ENCODE peak calls at places on chromosomes 4 and X, in five cellular contexts. O is suprapubic skin, H is endothelial cell of umbilical vein, P is prostate gland, Q is stomach. D is an unnamed sample.

GRCh38 chr4:123259676-123260428 is 136.7 kb upstream of the SPRY1 start:
- DNase-seq in O (no peak), H (no peak), P (no peak), Q (no peak), D (no peak)

GRCh38 chr4:184921456-184921855 is 95.7 kb upstream of the ACSL1 start:
- DNase-seq in O (no peak), H (no peak), P (no peak), Q (no peak), D (no peak)

GRCh38 chr4:78644744-78645330 is 93.3 kb downstream of the ANXA3 start:
- DNase-seq in O (no peak), H (peak; percentile 90), P (peak; percentile 26), Q (peak; percentile 63), D (no peak)

GRCh38 chrX:129755779-129756650 is 17.2 kb downstream of the XPNPEP2 start:
- DNase-seq in O (no peak), H (no peak), P (no peak), Q (no peak), D (no peak)

GRCh38 chr4:101954351-101954750 is 163.8 kb downstream of the BANK1 start:
- DNase-seq in O (no peak), H (peak; percentile 5), P (no peak), Q (no peak), D (no peak)

GRCh38 chr4:107718351-107718965 is 1.6 kb downstream of the PAPSS1 start:
- DNase-seq in O (no peak), H (no peak), P (no peak), Q (no peak), D (no peak)

GRCh38 chr4:128810331-128810870 is 901 bp downstream of the JADE1 start:
- DNase-seq in O (peak; percentile 74), H (no peak), P (peak; percentile 41), Q (peak; percentile 32), D (no peak)

GRCh38 chr4:82611982-82612381 is 50.2 kb upstream of the TMEM150C start:
- DNase-seq in O (no peak), H (no peak), P (no peak), Q (no peak), D (no peak)

GRCh38 chrX:101057095-101057714 is 5.3 kb upstream of the TRMT2B start:
- DNase-seq in O (no peak), H (peak; percentile 88), P (no peak), Q (no peak), D (no peak)

GRCh38 chrX:41273638-41274037 is 60.3 kb upstream of the DDX3X start:
- DNase-seq in O (no peak), H (no peak), P (no peak), Q (no peak), D (no peak)

GRCh38 chr4:163922302-163922701 is 427.8 kb downstream of the TMA16 start:
- DNase-seq in O (no peak), H (no peak), P (no peak), Q (no peak), D (no peak)

GRCh38 chr4:183971938-183972490 is 66.9 kb downstream of the STOX2 start:
- DNase-seq in O (no peak), H (no peak), P (no peak), Q (no peak), D (no peak)

DNA sequence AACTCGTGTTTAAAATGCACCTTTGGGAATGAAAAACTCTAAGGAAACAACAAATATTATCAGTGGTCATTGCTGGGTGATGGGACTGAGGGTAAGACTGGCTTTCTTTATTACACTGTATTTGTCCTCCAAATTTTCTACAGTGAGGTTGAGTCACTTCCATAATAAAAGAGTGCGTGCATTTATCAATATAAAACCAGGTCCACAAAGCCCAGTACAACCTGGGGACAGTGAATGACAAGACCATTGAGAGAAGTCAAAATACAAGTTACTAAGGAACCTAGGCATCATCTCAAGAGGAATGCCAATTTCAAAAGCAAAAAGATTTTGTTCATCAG is 76.4 kb downstream of the MAGED4 start:
- DNase-seq in O (no peak), H (no peak), P (no peak), Q (no peak), D (no peak)
- TF ChIP-seq POLR2A in O (no peak), H (no peak), P (no peak), Q (no peak), D (no peak)

GRCh38 chrX:119481218-119481875 is 13.1 kb downstream of the SLC25A5 start:
- DNase-seq in O (no peak), H (no peak), P (no peak), Q (peak; percentile 84), D (no peak)

GRCh38 chrX:119478504-119478903 is 10.3 kb downstream of the SLC25A5 start:
- DNase-seq in O (no peak), H (no peak), P (no peak), Q (no peak), D (no peak)

GRCh38 chrX:119477812-119478232 is 9.6 kb downstream of the SLC25A5 start:
- DNase-seq in O (no peak), H (no peak), P (no peak), Q (peak; percentile 42), D (no peak)

GRCh38 chrX:119482041-119482440 is 13.8 kb downstream of the SLC25A5 start:
- DNase-seq in O (no peak), H (no peak), P (no peak), Q (no peak), D (no peak)

DNA sequence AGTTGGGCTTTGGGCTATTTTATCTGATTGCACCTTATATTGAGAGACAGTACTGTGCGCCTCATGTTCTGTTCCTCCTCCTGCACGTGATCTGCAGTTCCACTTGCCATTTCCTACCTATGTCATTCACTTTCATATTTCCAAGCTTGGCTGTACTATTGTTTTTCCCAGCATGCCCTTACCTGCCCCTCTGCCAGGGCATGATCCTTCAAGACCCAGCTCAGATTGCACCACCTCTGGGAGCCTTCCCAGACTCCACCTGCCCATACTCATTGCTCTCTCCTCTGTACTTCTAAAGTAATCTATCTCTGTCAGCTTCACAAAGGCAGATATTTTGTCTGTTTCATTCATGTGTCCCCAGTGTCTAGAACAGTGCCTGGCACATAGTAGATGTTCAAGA is 11.6 kb downstream of the SLC25A5 start:
- DNase-seq in O (no peak), H (no peak), P (no peak), Q (no peak), D (no peak)
- H3K4me1 ChIP-seq in O (peaks cover 14% of the 10 kb centered on the region), H (no peaks in the 10 kb centered on the region), P (no peaks in the 10 kb centered on the region), Q (peaks cover 6% of the 10 kb centered on the region), D (peaks cover 10% of the 10 kb centered on the region)

GRCh38 chrX:119885554-119886428 is 9.9 kb upstream of the AKAP14 start:
- DNase-seq in O (no peak), H (no peak), P (no peak), Q (no peak), D (no peak)

GRCh38 chrX:119887721-119888425 is 7.8 kb upstream of the AKAP14 start:
- DNase-seq in O (peak; percentile 78), H (peak; percentile 57), P (peak; percentile 4), Q (peak; percentile 54), D (no peak)
- TF ChIP-seq POLR2AphosphoS5 in O (no peak), H (no peak), P (no peak), Q (no peak), D (no peak)

GRCh38 chrX:49193542-49193964 is 6.4 kb downstream of the SYP start:
- DNase-seq in O (no peak), H (no peak), P (no peak), Q (no peak), D (no peak)

GRCh38 chrX:49192722-49193328 is 6.7 kb upstream of the PRICKLE3 start:
- DNase-seq in O (no peak), H (peak; percentile 36), P (no peak), Q (no peak), D (no peak)

GRCh38 chrX:49188468-49189076 is 2.4 kb upstream of the PRICKLE3 start:
- DNase-seq in O (no peak), H (no peak), P (no peak), Q (no peak), D (no peak)

GRCh38 chrX:49191033-49191871 is 5.1 kb upstream of the PRICKLE3 start:
- DNase-seq in O (peak; percentile 95), H (peak; percentile 99), P (peak; percentile 94), Q (peak; percentile 90), D (peak; percentile 97)

GRCh38 chrX:49190783-49191032 is 4.5 kb upstream of the PRICKLE3 start:
- DNase-seq in O (peak; percentile 94), H (no peak), P (no peak), Q (no peak), D (peak; percentile 94)
- TF ChIP-seq POLR2A in O (no peak), H (peak; percentile 39), P (peak; percentile 67), Q (no peak), D (no peak)

GRCh38 chr4:68873218-68873502 is 57.4 kb downstream of the UGT2B10 start:
- DNase-seq in O (no peak), H (no peak), P (no peak), Q (no peak), D (no peak)

GRCh38 chr4:68874507-68874906 is 58.7 kb downstream of the UGT2B10 start:
- DNase-seq in O (no peak), H (no peak), P (no peak), Q (no peak), D (no peak)

GRCh38 chr4:68878048-68878447 is 62.3 kb downstream of the UGT2B10 start:
- DNase-seq in O (no peak), H (no peak), P (no peak), Q (no peak), D (no peak)

GRCh38 chr4:68872442-68873217 is 56.8 kb downstream of the UGT2B10 start:
- DNase-seq in O (no peak), H (no peak), P (no peak), Q (no peak), D (no peak)

DNA sequence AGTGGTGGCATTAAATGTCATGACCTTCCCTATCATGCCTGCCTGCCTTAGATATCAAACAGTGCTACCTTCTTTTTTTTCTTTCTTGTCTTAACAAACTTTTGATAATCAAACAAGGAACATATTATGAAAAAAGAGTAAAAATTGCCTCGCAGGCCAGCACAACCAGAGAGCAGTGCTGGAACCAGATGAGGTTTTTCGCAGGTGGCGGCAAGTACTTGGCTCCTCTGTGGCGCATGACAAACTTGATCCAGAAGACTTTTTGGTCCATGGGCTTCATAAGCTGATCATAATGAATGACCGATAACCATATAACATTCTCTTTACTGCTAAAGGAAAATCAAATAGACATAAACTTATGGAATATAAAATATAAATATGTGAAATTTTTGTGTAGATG is 61.8 kb downstream of the UGT2B10 start:
- DNase-seq in O (no peak), H (no peak), P (no peak), Q (no peak), D (no peak)
- H3K4me1 ChIP-seq in O (no peaks in the 10 kb centered on the region), H (no peaks in the 10 kb centered on the region), P (no peaks in the 10 kb centered on the region), Q (no peaks in the 10 kb centered on the region), D (no peaks in the 10 kb centered on the region)

GRCh38 chr4:33090910-33091309 is 2370.7 kb downstream of the PCDH7 start:
- DNase-seq in O (no peak), H (no peak), P (no peak), Q (no peak), D (no peak)

GRCh38 chr4:33091961-33092360 is 2371.8 kb downstream of the PCDH7 start:
- DNase-seq in O (no peak), H (no peak), P (no peak), Q (no peak), D (no peak)

GRCh38 chr4:33086351-33086900 is 2366.3 kb downstream of the PCDH7 start:
- DNase-seq in O (no peak), H (no peak), P (no peak), Q (no peak), D (no peak)

GRCh38 chr4:33088713-33089112 is 2368.5 kb downstream of the PCDH7 start:
- DNase-seq in O (no peak), H (no peak), P (no peak), Q (no peak), D (no peak)
- TF ChIP-seq POLR2AphosphoS5 in O (no peak), H (no peak), P (no peak), Q (no peak), D (no peak)

GRCh38 chr4:112515278-112516075 is 503 bp downstream of the NEUROG2 start:
- DNase-seq in O (no peak), H (peak; percentile 40), P (no peak), Q (no peak), D (no peak)
- TF ChIP-seq POLR2A in O (no peak), H (no peak), P (no peak), Q (no peak), D (no peak)